ENCODE peak calls at places on chromosomes 11 and 22, in six cellular contexts. C is right cardiac atrium; J is IMR-90; U is activated CD4-positive, alpha-beta T cell treated with anti-CD3 and anti-CD28 coated beads, Interleukin-2, amount 50 U/mL, for 1 hour; Z is substantia nigra; T is GM04503. E is an unnamed sample.

GRCh38 chr11:31956310-31956709 is 134.6 kb upstream of the RCN1 start:
- DNase-seq in J (peak), U (no peak), Z (no peak), C (no peak), T (no peak), E (peak)

GRCh38 chr11:12731841-12732336 is 57.7 kb downstream of the TEAD1 start:
- DNase-seq in Z (no peak), C (no peak), U (no peak), J (peak), T (peak), E (peak)

GRCh38 chr11:69138265-69138664 is 17.5 kb upstream of the SMIM38 start:
- DNase-seq in J (peak), T (peak), U (no peak), Z (no peak), C (no peak), E (peak)

GRCh38 chr22:24819941-24820461 is 14.0 kb downstream of the SGSM1 start:
- DNase-seq in C (peak), U (no peak), J (no peak), T (no peak), Z (peak), E (no peak)

GRCh38 chr11:119594639-119595249 is 134.3 kb downstream of the NECTIN1 start:
- DNase-seq in J (peak), T (peak), U (no peak), Z (no peak), C (no peak), E (peak)

GRCh38 chr22:24893341-24894070 is 53.0 kb downstream of the LHFPL7 start:
- DNase-seq in J (no peak), T (no peak), C (no peak), U (no peak), Z (no peak), E (no peak)

GRCh38 chr11:22221143-22221542 is 28.3 kb downstream of the ANO5 start:
- DNase-seq in J (no peak), C (no peak), T (no peak), Z (no peak), U (no peak), E (no peak)

GRCh38 chr11:14768789-14769188 is 123.2 kb downstream of the CYP2R1 start:
- DNase-seq in C (no peak), J (no peak), T (no peak), Z (no peak), U (no peak), E (no peak)

GRCh38 chr11:80455818-80456217 is 1015.0 kb upstream of the TENM4 start:
- DNase-seq in T (no peak), Z (no peak), J (no peak), C (no peak), U (no peak), E (no peak)

GRCh38 chr22:32204856-32205722 is at the start of gene RFPL2:
- DNase-seq in C (no peak), Z (no peak), U (no peak), J (peak), T (no peak), E (peak)

GRCh38 chr11:78079232-78080083 is at the start of gene NDUFC2:
- DNase-seq in T (peak), C (peak), J (peak), Z (peak), U (peak), E (peak)

GRCh38 chr11:128214263-128214662 is 373.1 kb downstream of the ETS1 start:
- DNase-seq in T (no peak), U (no peak), J (no peak), C (no peak), Z (no peak), E (no peak)

GRCh38 chr22:20259336-20259705 is 8.8 kb downstream of the RTN4R start:
- DNase-seq in U (no peak), J (no peak), C (no peak), T (no peak), Z (no peak), E (no peak)

GRCh38 chr11:1560618-1561251 is 11.3 kb downstream of the DUSP8 start:
- DNase-seq in Z (no peak), C (no peak), T (no peak), U (no peak), J (no peak), E (no peak)

GRCh38 chr11:61966673-61967176 is 709 bp downstream of the FTH1 start:
- DNase-seq in C (no peak), T (no peak), Z (no peak), J (no peak), U (peak), E (peak)

GRCh38 chr11:120068114-120068573 is 69.8 kb downstream of the TRIM29 start:
- DNase-seq in J (peak), C (no peak), Z (no peak), U (no peak), T (peak), E (peak)

GRCh38 chr11:126026579-126026978 is 36.1 kb downstream of the CDON start:
- DNase-seq in J (no peak), U (no peak), T (no peak), Z (no peak), C (no peak), E (no peak)

GRCh38 chr11:17221968-17222367 is 14.2 kb upstream of the PIK3C2A start:
- DNase-seq in Z (no peak), C (no peak), T (no peak), J (peak), U (no peak), E (peak)

GRCh38 chr22:27445876-27446275 is 355.7 kb downstream of the MN1 start:
- DNase-seq in U (no peak), J (peak), Z (no peak), C (peak), T (no peak), E (no peak)

GRCh38 chr11:19795082-19795481 is 82.4 kb downstream of the NAV2 start:
- DNase-seq in Z (no peak), T (no peak), J (no peak), C (no peak), U (no peak), E (no peak)

GRCh38 chr22:19321757-19322156 is 30.2 kb upstream of the CLTCL1 start:
- DNase-seq in U (no peak), C (no peak), Z (no peak), T (no peak), J (no peak), E (no peak)

GRCh38 chr11:12800032-12800671 is 125.9 kb downstream of the TEAD1 start:
- DNase-seq in J (peak), U (no peak), Z (no peak), C (no peak), T (no peak), E (peak)

GRCh38 chr11:95849087-95849825 is 59.0 kb downstream of the CEP57 start:
- DNase-seq in C (peak), T (peak), J (peak), Z (peak), U (peak), E (peak)

GRCh38 chr11:44327730-44328691 is 18.1 kb upstream of the ALX4 start:
- DNase-seq in C (no peak), Z (no peak), T (no peak), U (no peak), J (no peak), E (no peak)

GRCh38 chr11:69172674-69173073 is 16.9 kb downstream of the SMIM38 start:
- DNase-seq in U (no peak), J (peak), T (no peak), C (no peak), Z (no peak), E (peak)

GRCh38 chr11:134043821-134044420 is 25.0 kb upstream of the JAM3 start:
- DNase-seq in T (no peak), J (no peak), C (no peak), Z (no peak), U (no peak), E (no peak)

GRCh38 chr11:13304655-13305340 is 27.2 kb downstream of the BMAL1 start:
- DNase-seq in C (no peak), T (no peak), U (no peak), J (no peak), Z (no peak), E (no peak)

GRCh38 chr11:10725114-10725906 is 25.7 kb upstream of the CTR9 start:
- DNase-seq in U (no peak), J (peak), C (no peak), T (peak), Z (no peak), E (peak)

E was measured in ELR.